ENCODE peak calls at places on chromosomes 4 and X, in nine cellular contexts. One of them, this sample, is unnamed.

GRCh38 chr4:16233569-16234177 is 7.4 kb upstream of the TAPT1 start:
- DNase-seq in lung: no peak
- DNase-seq in GM12891: no peak
- DNase-seq in posterior vena cava: no peak
- DNase-seq in GM03348: no peak
- DNase-seq in NCI-H1436: no peak
- DNase-seq in C1 segment of cervical spinal cord: no peak
- DNase-seq in amygdala: no peak
- DNase-seq in Peyer's patch: no peak
- DNase-seq in this sample: no peak

GRCh38 chrX:3713937-3714434 is 537 bp upstream of the PRKX start:
- DNase-seq in lung: no peak
- DNase-seq in GM12891: no peak
- DNase-seq in posterior vena cava: no peak
- DNase-seq in GM03348: peak; percentile 4
- DNase-seq in NCI-H1436: no peak
- DNase-seq in C1 segment of cervical spinal cord: no peak
- DNase-seq in amygdala: no peak
- DNase-seq in Peyer's patch: peak; percentile 44
- DNase-seq in this sample: no peak

GRCh38 chr4:108527729-108528128 is 92.6 kb upstream of the RPL34 start:
- DNase-seq in lung: no peak
- DNase-seq in GM12891: no peak
- DNase-seq in posterior vena cava: no peak
- DNase-seq in GM03348: no peak
- DNase-seq in NCI-H1436: no peak
- DNase-seq in C1 segment of cervical spinal cord: no peak
- DNase-seq in amygdala: no peak
- DNase-seq in Peyer's patch: peak; percentile 18
- DNase-seq in this sample: no peak

GRCh38 chrX:22699591-22700091 is 300.1 kb upstream of the DDX53 start:
- DNase-seq in lung: no peak
- DNase-seq in GM12891: no peak
- DNase-seq in posterior vena cava: no peak
- DNase-seq in GM03348: peak; percentile 8
- DNase-seq in NCI-H1436: no peak
- DNase-seq in C1 segment of cervical spinal cord: no peak
- DNase-seq in amygdala: no peak
- DNase-seq in Peyer's patch: no peak
- DNase-seq in this sample: no peak

GRCh38 chrX:76148011-76148665 is 24.7 kb upstream of the PBDC1 start:
- DNase-seq in lung: no peak
- DNase-seq in GM12891: no peak
- DNase-seq in posterior vena cava: no peak
- DNase-seq in GM03348: peak; percentile 2
- DNase-seq in NCI-H1436: no peak
- DNase-seq in C1 segment of cervical spinal cord: no peak
- DNase-seq in amygdala: no peak
- DNase-seq in Peyer's patch: no peak
- DNase-seq in this sample: no peak

GRCh38 chr4:185932491-185932890 is 120.5 kb upstream of the SORBS2 start:
- DNase-seq in lung: no peak
- DNase-seq in GM12891: no peak
- DNase-seq in posterior vena cava: no peak
- DNase-seq in GM03348: peak; percentile 16
- DNase-seq in NCI-H1436: no peak
- DNase-seq in C1 segment of cervical spinal cord: no peak
- DNase-seq in amygdala: no peak
- DNase-seq in Peyer's patch: no peak
- DNase-seq in this sample: no peak

GRCh38 chr4:176188654-176189053 is 6.7 kb downstream of the SPATA4 start:
- DNase-seq in lung: no peak
- DNase-seq in GM12891: no peak
- DNase-seq in posterior vena cava: no peak
- DNase-seq in GM03348: no peak
- DNase-seq in NCI-H1436: no peak
- DNase-seq in C1 segment of cervical spinal cord: no peak
- DNase-seq in amygdala: no peak
- DNase-seq in Peyer's patch: no peak
- DNase-seq in this sample: no peak

GRCh38 chr4:165096776-165097175 is 15.9 kb downstream of the TMEM192 start:
- DNase-seq in lung: no peak
- DNase-seq in GM12891: no peak
- DNase-seq in posterior vena cava: no peak
- DNase-seq in GM03348: peak; percentile 62
- DNase-seq in NCI-H1436: no peak
- DNase-seq in C1 segment of cervical spinal cord: no peak
- DNase-seq in amygdala: no peak
- DNase-seq in Peyer's patch: no peak
- DNase-seq in this sample: no peak

GRCh38 chrX:48533165-48533564 is 6.3 kb upstream of the TBC1D25 start:
- DNase-seq in lung: no peak
- DNase-seq in GM12891: no peak
- DNase-seq in posterior vena cava: no peak
- DNase-seq in GM03348: no peak
- DNase-seq in NCI-H1436: no peak
- DNase-seq in C1 segment of cervical spinal cord: no peak
- DNase-seq in amygdala: no peak
- DNase-seq in Peyer's patch: no peak
- DNase-seq in this sample: no peak

GRCh38 chrX:64642482-64642881 is 247.2 kb upstream of the MTMR8 start:
- DNase-seq in lung: no peak
- DNase-seq in GM12891: no peak
- DNase-seq in posterior vena cava: no peak
- DNase-seq in GM03348: no peak
- DNase-seq in NCI-H1436: no peak
- DNase-seq in C1 segment of cervical spinal cord: no peak
- DNase-seq in amygdala: no peak
- DNase-seq in Peyer's patch: no peak
- DNase-seq in this sample: no peak

GRCh38 chr4:107578321-107578720 is 141.7 kb downstream of the PAPSS1 start:
- DNase-seq in lung: no peak
- DNase-seq in GM12891: no peak
- DNase-seq in posterior vena cava: no peak
- DNase-seq in GM03348: no peak
- DNase-seq in NCI-H1436: no peak
- DNase-seq in C1 segment of cervical spinal cord: no peak
- DNase-seq in amygdala: no peak
- DNase-seq in Peyer's patch: no peak
- DNase-seq in this sample: no peak

GRCh38 chr4:25190407-25190806 is 30.2 kb upstream of the SEPSECS start:
- DNase-seq in lung: no peak
- DNase-seq in GM12891: no peak
- DNase-seq in posterior vena cava: no peak
- DNase-seq in GM03348: no peak
- DNase-seq in NCI-H1436: no peak
- DNase-seq in C1 segment of cervical spinal cord: no peak
- DNase-seq in amygdala: no peak
- DNase-seq in Peyer's patch: no peak
- DNase-seq in this sample: no peak

GRCh38 chr4:127575888-127576287 is 56.9 kb upstream of the INTU start:
- DNase-seq in lung: no peak
- DNase-seq in GM12891: no peak
- DNase-seq in posterior vena cava: no peak
- DNase-seq in GM03348: no peak
- DNase-seq in NCI-H1436: no peak
- DNase-seq in C1 segment of cervical spinal cord: no peak
- DNase-seq in amygdala: no peak
- DNase-seq in Peyer's patch: no peak
- DNase-seq in this sample: no peak

GRCh38 chr4:16250665-16251365 is 24.5 kb upstream of the TAPT1 start:
- DNase-seq in lung: no peak
- DNase-seq in GM12891: no peak
- DNase-seq in posterior vena cava: no peak
- DNase-seq in GM03348: no peak
- DNase-seq in NCI-H1436: no peak
- DNase-seq in C1 segment of cervical spinal cord: no peak
- DNase-seq in amygdala: no peak
- DNase-seq in Peyer's patch: no peak
- DNase-seq in this sample: no peak

GRCh38 chrX:46577116-46578005 is 3.8 kb downstream of the CHST7 start:
- DNase-seq in lung: no peak
- DNase-seq in GM12891: no peak
- DNase-seq in posterior vena cava: no peak
- DNase-seq in GM03348: peak; percentile 13
- DNase-seq in NCI-H1436: no peak
- DNase-seq in C1 segment of cervical spinal cord: no peak
- DNase-seq in amygdala: no peak
- DNase-seq in Peyer's patch: no peak
- DNase-seq in this sample: no peak

GRCh38 chrX:1485033-1485432 is 32.3 kb upstream of the ASMTL start:
- DNase-seq in lung: no peak
- DNase-seq in GM12891: no peak
- DNase-seq in posterior vena cava: no peak
- DNase-seq in GM03348: no peak
- DNase-seq in NCI-H1436: no peak
- DNase-seq in C1 segment of cervical spinal cord: no peak
- DNase-seq in amygdala: no peak
- DNase-seq in Peyer's patch: peak; percentile 14
- DNase-seq in this sample: no peak

GRCh38 chr4:154588198-154588597 is 2.3 kb downstream of the FGA start:
- DNase-seq in lung: no peak
- DNase-seq in GM12891: no peak
- DNase-seq in posterior vena cava: no peak
- DNase-seq in GM03348: no peak
- DNase-seq in NCI-H1436: no peak
- DNase-seq in C1 segment of cervical spinal cord: no peak
- DNase-seq in amygdala: no peak
- DNase-seq in Peyer's patch: no peak
- DNase-seq in this sample: no peak

GRCh38 chr4:113784497-113785254 is 23.1 kb upstream of the CAMK2D start:
- DNase-seq in lung: no peak
- DNase-seq in GM12891: no peak
- DNase-seq in posterior vena cava: no peak
- DNase-seq in GM03348: peak; percentile 76
- DNase-seq in NCI-H1436: no peak
- DNase-seq in C1 segment of cervical spinal cord: no peak
- DNase-seq in amygdala: no peak
- DNase-seq in Peyer's patch: no peak
- DNase-seq in this sample: no peak

This sample was measured in GM19239.